ENCODE peak calls at places on chromosomes 16 and 17, in seven cellular contexts. F is HFF-Myc, Z is heart left ventricle, D is AG10803, A is WERI-Rb-1, N is brain microvascular endothelial cell, H is Peyer's patch. Q is an unnamed sample.

GRCh38 chr17:74603032-74603635 is 11.1 kb upstream of the CD300LD start:
- DNase-seq in F (no peak), Z (no peak), D (no peak), A (no peak), N (no peak), H (no peak), Q (no peak)

GRCh38 chr17:6070280-6070894 is at the start of gene WSCD1:
- DNase-seq in F (no peak), Z (no peak), D (no peak), A (peak), N (no peak), H (no peak), Q (no peak)

GRCh38 chr17:71114911-71115668 is 945.8 kb downstream of the KCNJ2 start:
- DNase-seq in F (no peak), Z (no peak), D (no peak), A (peak), N (no peak), H (no peak), Q (no peak)

GRCh38 chr16:72658888-72659717 is 388.8 kb downstream of the ZFHX3 start:
- DNase-seq in F (no peak), Z (no peak), D (peak), A (no peak), N (no peak), H (no peak), Q (no peak)

GRCh38 chr17:48597775-48598631 is 4.4 kb upstream of the HOXB5 start:
- DNase-seq in F (no peak), Z (no peak), D (peak), A (no peak), N (no peak), H (no peak), Q (no peak)

GRCh38 chr16:8678068-8678927 is 3.9 kb downstream of the ABAT start:
- DNase-seq in F (no peak), Z (no peak), D (peak), A (no peak), N (peak), H (no peak), Q (peak)

GRCh38 chr16:79897444-79898146 is 297.1 kb upstream of the MAF start:
- DNase-seq in F (no peak), Z (no peak), D (no peak), A (no peak), N (peak), H (no peak), Q (no peak)

GRCh38 chr16:12964466-12964865 is 63.1 kb downstream of the SHISA9 start:
- DNase-seq in F (no peak), Z (no peak), D (peak), A (no peak), N (no peak), H (no peak), Q (no peak)

GRCh38 chr16:69270395-69270794 is 40.8 kb upstream of the VPS4A start:
- DNase-seq in F (no peak), Z (no peak), D (peak), A (no peak), N (no peak), H (no peak), Q (peak)

GRCh38 chr17:2192367-2193028 is 111.1 kb downstream of the SMG6 start:
- DNase-seq in F (peak), Z (no peak), D (peak), A (no peak), N (peak), H (peak), Q (peak)

GRCh38 chr17:29573558-29573870 is 5.0 kb downstream of the TP53I13 start:
- DNase-seq in F (no peak), Z (peak), D (no peak), A (no peak), N (no peak), H (no peak), Q (no peak)

GRCh38 chr17:69117855-69118758 is 23.6 kb downstream of the ABCA6 start:
- DNase-seq in F (no peak), Z (no peak), D (no peak), A (no peak), N (no peak), H (no peak), Q (no peak)

GRCh38 chr16:83955218-83956130 is 2.4 kb downstream of the OSGIN1 start:
- DNase-seq in F (peak), Z (no peak), D (peak), A (no peak), N (peak), H (no peak), Q (peak)

GRCh38 chr16:27685802-27686201 is 135.9 kb downstream of the KATNIP start:
- DNase-seq in F (peak), Z (no peak), D (peak), A (no peak), N (peak), H (no peak), Q (no peak)

GRCh38 chr16:50300942-50301625 is 34.7 kb downstream of the ADCY7 start:
- DNase-seq in F (no peak), Z (peak), D (peak), A (no peak), N (no peak), H (no peak), Q (peak)

GRCh38 chr17:4934173-4934979 is 2.3 kb downstream of the GP1BA start:
- DNase-seq in F (no peak), Z (no peak), D (peak), A (peak), N (peak), H (no peak), Q (no peak)

GRCh38 chr16:887846-888245 is 82.9 kb downstream of the LMF1 start:
- DNase-seq in F (no peak), Z (no peak), D (no peak), A (no peak), N (no peak), H (no peak), Q (no peak)

GRCh38 chr17:18315498-18316360 is 636 bp downstream of the SMCR8 start:
- DNase-seq in F (no peak), Z (no peak), D (no peak), A (no peak), N (no peak), H (peak), Q (no peak)

GRCh38 chr16:53973021-53973420 is 269.1 kb downstream of the FTO start:
- DNase-seq in F (no peak), Z (peak), D (no peak), A (peak), N (no peak), H (no peak), Q (no peak)

GRCh38 chr16:69494993-69495392 is 70.6 kb downstream of the CYB5B start:
- DNase-seq in F (no peak), Z (no peak), D (no peak), A (peak), N (no peak), H (no peak), Q (no peak)

GRCh38 chr17:55576237-55576998 is 65.2 kb upstream of the SMIM36 start:
- DNase-seq in F (peak), Z (no peak), D (peak), A (no peak), N (peak), H (no peak), Q (no peak)

GRCh38 chr17:6070895-6071511 is 824 bp downstream of the WSCD1 start:
- DNase-seq in F (no peak), Z (peak), D (peak), A (peak), N (no peak), H (no peak), Q (no peak)

GRCh38 chr17:2841606-2842005 is 45.4 kb downstream of the RAP1GAP2 start:
- DNase-seq in F (no peak), Z (no peak), D (peak), A (no peak), N (peak), H (no peak), Q (no peak)

GRCh38 chr17:81397314-81398169 is 2.3 kb downstream of the BAHCC1 start:
- DNase-seq in F (no peak), Z (no peak), D (peak), A (peak), N (no peak), H (no peak), Q (no peak)

GRCh38 chr17:82412535-82413520 is 5.3 kb upstream of the HEXD start:
- DNase-seq in F (no peak), Z (no peak), D (no peak), A (no peak), N (no peak), H (no peak), Q (no peak)

GRCh38 chr16:61834082-61834481 is 202.2 kb downstream of the CDH8 start:
- DNase-seq in F (no peak), Z (no peak), D (peak), A (no peak), N (peak), H (no peak), Q (no peak)

GRCh38 chr17:36667922-36668321 is 66.5 kb downstream of the MRM1 start:
- DNase-seq in F (no peak), Z (no peak), D (no peak), A (no peak), N (no peak), H (no peak), Q (no peak)

GRCh38 chr17:56583772-56584171 is 9.7 kb upstream of the NOG start:
- DNase-seq in F (no peak), Z (no peak), D (no peak), A (no peak), N (no peak), H (no peak), Q (no peak)

GRCh38 chr17:32558328-32558955 is 71.6 kb downstream of the CDK5R1 start:
- DNase-seq in F (no peak), Z (no peak), D (no peak), A (no peak), N (no peak), H (peak), Q (no peak)

GRCh38 chr17:81720267-81721071 is 8.4 kb downstream of the SLC25A10 start:
- DNase-seq in F (no peak), Z (no peak), D (no peak), A (no peak), N (no peak), H (no peak), Q (no peak)

GRCh38 chr17:46063239-46063638 is 64.2 kb downstream of the STH start:
- DNase-seq in F (no peak), Z (no peak), D (peak), A (no peak), N (peak), H (no peak), Q (peak)

GRCh38 chr16:22955461-22956145 is 141.6 kb downstream of the HS3ST2 start:
- DNase-seq in F (no peak), Z (no peak), D (no peak), A (no peak), N (no peak), H (no peak), Q (no peak)

GRCh38 chr16:79932564-79932963 is 332.0 kb upstream of the MAF start:
- DNase-seq in F (no peak), Z (no peak), D (no peak), A (no peak), N (peak), H (no peak), Q (no peak)

GRCh38 chr17:32993977-32994376 is 2.3 kb downstream of the SPACA3 start:
- DNase-seq in F (no peak), Z (no peak), D (no peak), A (no peak), N (no peak), H (no peak), Q (no peak)

GRCh38 chr16:30557950-30558788 is at the start of gene ZNF764:
- DNase-seq in F (peak), Z (peak), D (peak), A (peak), N (peak), H (peak), Q (peak)

GRCh38 chr16:30562021-30562420 is 3.8 kb upstream of the ZNF764 start:
- DNase-seq in F (no peak), Z (no peak), D (no peak), A (no peak), N (no peak), H (no peak), Q (no peak)

GRCh38 chr16:30558789-30559377 is 709 bp upstream of the ZNF764 start:
- DNase-seq in F (no peak), Z (no peak), D (no peak), A (no peak), N (no peak), H (no peak), Q (no peak)

GRCh38 chr16:30559690-30560089 is 1.5 kb upstream of the ZNF764 start:
- DNase-seq in F (no peak), Z (no peak), D (no peak), A (no peak), N (no peak), H (no peak), Q (no peak)

DNA sequence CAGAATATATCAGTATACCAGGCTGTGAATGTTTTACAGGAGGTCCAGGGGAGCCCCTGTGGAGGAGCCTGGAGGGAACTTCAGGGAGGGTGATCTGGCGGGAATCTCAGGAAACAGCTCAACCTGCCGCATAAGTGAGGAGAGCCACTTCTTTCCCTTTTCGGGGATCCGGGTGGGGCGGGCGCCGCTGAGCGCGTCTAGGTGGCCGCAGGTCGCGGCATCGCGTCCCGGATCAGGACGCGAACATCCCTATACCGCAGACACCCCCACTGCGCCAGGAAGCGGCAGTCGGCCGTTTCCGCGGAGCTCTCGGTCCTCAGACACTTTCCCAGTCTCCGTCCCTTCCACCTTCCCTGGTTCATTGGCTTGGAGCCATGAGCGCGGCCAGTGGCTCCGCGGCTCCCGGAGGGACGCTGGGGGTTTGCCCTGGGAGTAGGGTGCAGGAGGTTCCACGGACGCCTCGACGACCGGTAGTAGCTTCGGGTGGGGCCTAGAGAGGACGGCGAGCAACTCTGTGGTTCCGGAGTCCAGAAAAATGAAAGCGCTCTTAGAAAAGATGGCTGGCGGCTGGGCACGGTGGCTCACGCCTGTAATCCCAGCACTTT is 3.1 kb upstream of the ZNF764 start:
- DNase-seq in F (no peak), Z (peak), D (no peak), A (no peak), N (no peak), H (peak), Q (no peak)
- H3K4me3 ChIP-seq in F (no peak), Z (peak), D (peak), A (no peak), N (peak), H (peak), Q (peak)

GRCh38 chr16:67668495-67669157 is 2.0 kb downstream of the C16orf86 start:
- DNase-seq in F (no peak), Z (no peak), D (no peak), A (no peak), N (no peak), H (peak), Q (no peak)
- TF ChIP-seq CTCF in F (peak), Z (no peak), D (peak), A (peak), N (peak), H (no peak), Q (peak)

DNA sequence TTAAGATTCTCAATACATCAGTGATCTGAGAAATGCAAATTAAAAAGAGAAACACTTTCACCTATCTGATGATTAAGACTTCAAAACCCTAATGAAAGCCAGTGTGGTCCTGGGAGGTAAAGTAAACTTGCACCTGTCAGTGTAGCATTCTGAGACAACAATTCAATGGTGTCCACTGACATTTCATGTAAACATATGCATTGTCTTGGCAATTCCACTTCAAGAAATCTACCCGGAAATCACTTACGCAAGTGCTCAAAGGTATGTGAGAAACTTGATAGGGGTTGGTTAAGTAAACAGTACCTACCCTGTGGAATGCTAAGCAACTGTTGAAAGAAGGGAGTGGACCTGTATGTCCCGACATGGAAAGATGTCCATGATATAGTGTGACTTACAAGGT is 2.1 kb downstream of the ST6GALNAC1 start:
- DNase-seq in F (no peak), Z (no peak), D (no peak), A (no peak), N (no peak), H (no peak), Q (no peak)
- H3K4me3 ChIP-seq in F (no peak), Z (no peak), D (no peak), A (no peak), N (no peak), H (peak), Q (no peak)

DNA sequence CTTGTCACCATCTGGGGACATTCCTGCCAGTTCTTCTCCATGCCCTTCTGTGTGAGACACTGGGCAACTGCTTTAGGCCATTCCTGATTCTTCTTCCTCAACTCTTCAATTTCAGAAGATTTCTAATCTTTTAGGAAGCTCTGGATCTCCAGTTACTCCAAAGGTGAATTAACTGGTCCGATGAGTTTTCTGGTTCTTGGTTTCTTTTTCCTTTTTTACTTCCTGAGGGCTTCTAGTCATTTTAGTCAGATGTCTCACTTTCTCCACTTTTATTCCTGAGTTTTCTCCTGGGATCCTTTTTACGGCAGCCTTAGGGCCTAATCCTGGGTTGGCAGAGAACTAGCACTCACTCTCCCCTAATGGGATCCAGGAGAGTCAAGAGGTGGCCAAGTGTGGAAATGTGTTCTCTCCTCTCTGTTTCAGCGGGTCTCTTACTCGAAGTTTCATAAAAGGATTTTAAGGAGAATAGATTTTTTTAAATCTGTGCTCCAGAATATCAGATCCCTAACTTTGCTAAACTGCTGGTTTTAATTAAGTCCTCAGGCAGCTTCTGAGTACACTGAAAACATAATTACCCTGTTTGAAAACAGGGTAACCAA is 107.6 kb downstream of the RMI2 start:
- DNase-seq in F (no peak), Z (no peak), D (no peak), A (no peak), N (no peak), H (no peak), Q (no peak)
- TF ChIP-seq CTCF in F (no peak), Z (no peak), D (no peak), A (no peak), N (no peak), H (no peak), Q (no peak)

GRCh38 chr16:89385712-89386111 is 104.6 kb downstream of the ANKRD11 start:
- DNase-seq in F (no peak), Z (no peak), D (no peak), A (no peak), N (no peak), H (no peak), Q (no peak)
- H3K4me3 ChIP-seq in F (no peak), Z (no peak), D (no peak), A (no peak), N (no peak), H (no peak), Q (no peak)

Q was measured in AG09309.